ENCODE peak calls at places on chromosomes 2 and 18, in nine cellular contexts. One of them, this sample, is unnamed.

GRCh38 chr2:241041557-241042158 is 43.2 kb downstream of the SNED1 start:
- DNase-seq in amniotic stem cell: no peak
- DNase-seq in mammary epithelial cell: no peak
- DNase-seq in central memory CD4-positive, alpha-beta T cell: peak
- DNase-seq in hepatocyte: no peak
- DNase-seq in NCI-H510A treated with DMSO at 0.1 percent for 48 hours: no peak
- DNase-seq in globus pallidus: no peak
- DNase-seq in Daoy: no peak
- DNase-seq in activated effector memory CD4-positive, alpha-beta T cell treated with anti-CD3 and anti-CD28 coated beads, Interleukin-2, amount 50 U/mL, for 16 hours: no peak
- DNase-seq in this sample: peak

GRCh38 chr2:43100883-43101662 is 125.3 kb downstream of the ZFP36L2 start:
- DNase-seq in amniotic stem cell: no peak
- DNase-seq in central memory CD4-positive, alpha-beta T cell: no peak
- DNase-seq in mammary epithelial cell: peak
- DNase-seq in NCI-H510A treated with DMSO at 0.1 percent for 48 hours: no peak
- DNase-seq in activated effector memory CD4-positive, alpha-beta T cell treated with anti-CD3 and anti-CD28 coated beads, Interleukin-2, amount 50 U/mL, for 16 hours: no peak
- DNase-seq in Daoy: no peak
- DNase-seq in globus pallidus: peak
- DNase-seq in hepatocyte: peak
- DNase-seq in this sample: no peak

GRCh38 chr2:21356076-21356856 is 232.5 kb downstream of the TDRD15 start:
- DNase-seq in mammary epithelial cell: no peak
- DNase-seq in globus pallidus: no peak
- DNase-seq in NCI-H510A treated with DMSO at 0.1 percent for 48 hours: no peak
- DNase-seq in amniotic stem cell: no peak
- DNase-seq in hepatocyte: no peak
- DNase-seq in central memory CD4-positive, alpha-beta T cell: no peak
- DNase-seq in activated effector memory CD4-positive, alpha-beta T cell treated with anti-CD3 and anti-CD28 coated beads, Interleukin-2, amount 50 U/mL, for 16 hours: no peak
- DNase-seq in Daoy: no peak
- DNase-seq in this sample: no peak

GRCh38 chr2:207928079-207928478 is 97.2 kb downstream of the PLEKHM3 start:
- DNase-seq in globus pallidus: peak
- DNase-seq in NCI-H510A treated with DMSO at 0.1 percent for 48 hours: no peak
- DNase-seq in mammary epithelial cell: peak
- DNase-seq in amniotic stem cell: no peak
- DNase-seq in Daoy: no peak
- DNase-seq in activated effector memory CD4-positive, alpha-beta T cell treated with anti-CD3 and anti-CD28 coated beads, Interleukin-2, amount 50 U/mL, for 16 hours: no peak
- DNase-seq in hepatocyte: no peak
- DNase-seq in central memory CD4-positive, alpha-beta T cell: no peak
- DNase-seq in this sample: no peak

GRCh38 chr2:157874278-157874825 is 1.8 kb downstream of the ACVR1 start:
- DNase-seq in amniotic stem cell: no peak
- DNase-seq in globus pallidus: no peak
- DNase-seq in NCI-H510A treated with DMSO at 0.1 percent for 48 hours: no peak
- DNase-seq in activated effector memory CD4-positive, alpha-beta T cell treated with anti-CD3 and anti-CD28 coated beads, Interleukin-2, amount 50 U/mL, for 16 hours: no peak
- DNase-seq in mammary epithelial cell: no peak
- DNase-seq in central memory CD4-positive, alpha-beta T cell: no peak
- DNase-seq in hepatocyte: no peak
- DNase-seq in Daoy: no peak
- DNase-seq in this sample: no peak

GRCh38 chr18:56723706-56724105 is 72.5 kb downstream of the WDR7 start:
- DNase-seq in amniotic stem cell: no peak
- DNase-seq in hepatocyte: no peak
- DNase-seq in mammary epithelial cell: no peak
- DNase-seq in activated effector memory CD4-positive, alpha-beta T cell treated with anti-CD3 and anti-CD28 coated beads, Interleukin-2, amount 50 U/mL, for 16 hours: no peak
- DNase-seq in globus pallidus: no peak
- DNase-seq in central memory CD4-positive, alpha-beta T cell: no peak
- DNase-seq in NCI-H510A treated with DMSO at 0.1 percent for 48 hours: no peak
- DNase-seq in Daoy: no peak
- DNase-seq in this sample: no peak

GRCh38 chr2:118813601-118814000 is 33.8 kb downstream of the EN1 start:
- DNase-seq in NCI-H510A treated with DMSO at 0.1 percent for 48 hours: no peak
- DNase-seq in central memory CD4-positive, alpha-beta T cell: no peak
- DNase-seq in Daoy: no peak
- DNase-seq in globus pallidus: no peak
- DNase-seq in amniotic stem cell: no peak
- DNase-seq in mammary epithelial cell: no peak
- DNase-seq in activated effector memory CD4-positive, alpha-beta T cell treated with anti-CD3 and anti-CD28 coated beads, Interleukin-2, amount 50 U/mL, for 16 hours: no peak
- DNase-seq in hepatocyte: no peak
- DNase-seq in this sample: no peak

GRCh38 chr18:2337552-2338141 is 233.7 kb downstream of the METTL4 start:
- DNase-seq in mammary epithelial cell: peak
- DNase-seq in activated effector memory CD4-positive, alpha-beta T cell treated with anti-CD3 and anti-CD28 coated beads, Interleukin-2, amount 50 U/mL, for 16 hours: peak
- DNase-seq in amniotic stem cell: no peak
- DNase-seq in globus pallidus: no peak
- DNase-seq in central memory CD4-positive, alpha-beta T cell: peak
- DNase-seq in NCI-H510A treated with DMSO at 0.1 percent for 48 hours: no peak
- DNase-seq in Daoy: peak
- DNase-seq in hepatocyte: no peak
- DNase-seq in this sample: peak

GRCh38 chr2:119029297-119029696 is 87.3 kb downstream of the MARCO start:
- DNase-seq in mammary epithelial cell: no peak
- DNase-seq in amniotic stem cell: no peak
- DNase-seq in central memory CD4-positive, alpha-beta T cell: no peak
- DNase-seq in globus pallidus: no peak
- DNase-seq in NCI-H510A treated with DMSO at 0.1 percent for 48 hours: no peak
- DNase-seq in Daoy: no peak
- DNase-seq in hepatocyte: no peak
- DNase-seq in activated effector memory CD4-positive, alpha-beta T cell treated with anti-CD3 and anti-CD28 coated beads, Interleukin-2, amount 50 U/mL, for 16 hours: no peak
- DNase-seq in this sample: no peak

GRCh38 chr18:51135361-51135760 is 62.1 kb downstream of the MEX3C start:
- DNase-seq in Daoy: peak
- DNase-seq in amniotic stem cell: no peak
- DNase-seq in hepatocyte: no peak
- DNase-seq in central memory CD4-positive, alpha-beta T cell: no peak
- DNase-seq in NCI-H510A treated with DMSO at 0.1 percent for 48 hours: no peak
- DNase-seq in globus pallidus: no peak
- DNase-seq in activated effector memory CD4-positive, alpha-beta T cell treated with anti-CD3 and anti-CD28 coated beads, Interleukin-2, amount 50 U/mL, for 16 hours: no peak
- DNase-seq in mammary epithelial cell: peak
- DNase-seq in this sample: no peak

GRCh38 chr2:66456183-66457041 is 21.5 kb downstream of the MEIS1 start:
- DNase-seq in NCI-H510A treated with DMSO at 0.1 percent for 48 hours: no peak
- DNase-seq in globus pallidus: no peak
- DNase-seq in Daoy: no peak
- DNase-seq in mammary epithelial cell: no peak
- DNase-seq in central memory CD4-positive, alpha-beta T cell: no peak
- DNase-seq in hepatocyte: no peak
- DNase-seq in activated effector memory CD4-positive, alpha-beta T cell treated with anti-CD3 and anti-CD28 coated beads, Interleukin-2, amount 50 U/mL, for 16 hours: no peak
- DNase-seq in amniotic stem cell: no peak
- DNase-seq in this sample: no peak

GRCh38 chr2:76406134-76406855 is 695.6 kb upstream of the GCFC2 start:
- DNase-seq in NCI-H510A treated with DMSO at 0.1 percent for 48 hours: no peak
- DNase-seq in globus pallidus: no peak
- DNase-seq in activated effector memory CD4-positive, alpha-beta T cell treated with anti-CD3 and anti-CD28 coated beads, Interleukin-2, amount 50 U/mL, for 16 hours: no peak
- DNase-seq in amniotic stem cell: no peak
- DNase-seq in hepatocyte: no peak
- DNase-seq in central memory CD4-positive, alpha-beta T cell: no peak
- DNase-seq in Daoy: no peak
- DNase-seq in mammary epithelial cell: no peak
- DNase-seq in this sample: no peak

GRCh38 chr2:101435011-101435862 is 39.7 kb downstream of the RFX8 start:
- DNase-seq in Daoy: peak
- DNase-seq in globus pallidus: no peak
- DNase-seq in hepatocyte: peak
- DNase-seq in amniotic stem cell: no peak
- DNase-seq in NCI-H510A treated with DMSO at 0.1 percent for 48 hours: no peak
- DNase-seq in activated effector memory CD4-positive, alpha-beta T cell treated with anti-CD3 and anti-CD28 coated beads, Interleukin-2, amount 50 U/mL, for 16 hours: no peak
- DNase-seq in central memory CD4-positive, alpha-beta T cell: no peak
- DNase-seq in mammary epithelial cell: no peak
- DNase-seq in this sample: no peak

GRCh38 chr2:110134025-110134424 is 18.4 kb upstream of the MALL start:
- DNase-seq in central memory CD4-positive, alpha-beta T cell: no peak
- DNase-seq in hepatocyte: no peak
- DNase-seq in globus pallidus: no peak
- DNase-seq in amniotic stem cell: no peak
- DNase-seq in Daoy: no peak
- DNase-seq in mammary epithelial cell: no peak
- DNase-seq in activated effector memory CD4-positive, alpha-beta T cell treated with anti-CD3 and anti-CD28 coated beads, Interleukin-2, amount 50 U/mL, for 16 hours: no peak
- DNase-seq in NCI-H510A treated with DMSO at 0.1 percent for 48 hours: no peak
- DNase-seq in this sample: no peak

GRCh38 chr2:72932805-72933204 is 15.5 kb downstream of the EMX1 start:
- DNase-seq in activated effector memory CD4-positive, alpha-beta T cell treated with anti-CD3 and anti-CD28 coated beads, Interleukin-2, amount 50 U/mL, for 16 hours: no peak
- DNase-seq in globus pallidus: no peak
- DNase-seq in hepatocyte: no peak
- DNase-seq in mammary epithelial cell: no peak
- DNase-seq in Daoy: no peak
- DNase-seq in central memory CD4-positive, alpha-beta T cell: no peak
- DNase-seq in amniotic stem cell: no peak
- DNase-seq in NCI-H510A treated with DMSO at 0.1 percent for 48 hours: no peak
- DNase-seq in this sample: no peak

GRCh38 chr2:172021955-172022354 is 22.2 kb downstream of the METAP1D start:
- DNase-seq in activated effector memory CD4-positive, alpha-beta T cell treated with anti-CD3 and anti-CD28 coated beads, Interleukin-2, amount 50 U/mL, for 16 hours: no peak
- DNase-seq in NCI-H510A treated with DMSO at 0.1 percent for 48 hours: no peak
- DNase-seq in globus pallidus: no peak
- DNase-seq in central memory CD4-positive, alpha-beta T cell: no peak
- DNase-seq in Daoy: peak
- DNase-seq in mammary epithelial cell: no peak
- DNase-seq in amniotic stem cell: no peak
- DNase-seq in hepatocyte: no peak
- DNase-seq in this sample: no peak

GRCh38 chr2:98560256-98560771 is 48.0 kb downstream of the COA5 start:
- DNase-seq in Daoy: peak
- DNase-seq in activated effector memory CD4-positive, alpha-beta T cell treated with anti-CD3 and anti-CD28 coated beads, Interleukin-2, amount 50 U/mL, for 16 hours: peak
- DNase-seq in globus pallidus: no peak
- DNase-seq in amniotic stem cell: peak
- DNase-seq in mammary epithelial cell: peak
- DNase-seq in NCI-H510A treated with DMSO at 0.1 percent for 48 hours: no peak
- DNase-seq in hepatocyte: peak
- DNase-seq in central memory CD4-positive, alpha-beta T cell: no peak
- DNase-seq in this sample: no peak

GRCh38 chr18:6921571-6921970 is 192.1 kb downstream of the ARHGAP28 start:
- DNase-seq in hepatocyte: no peak
- DNase-seq in NCI-H510A treated with DMSO at 0.1 percent for 48 hours: no peak
- DNase-seq in central memory CD4-positive, alpha-beta T cell: no peak
- DNase-seq in amniotic stem cell: no peak
- DNase-seq in Daoy: no peak
- DNase-seq in activated effector memory CD4-positive, alpha-beta T cell treated with anti-CD3 and anti-CD28 coated beads, Interleukin-2, amount 50 U/mL, for 16 hours: no peak
- DNase-seq in mammary epithelial cell: no peak
- DNase-seq in globus pallidus: no peak
- DNase-seq in this sample: no peak

GRCh38 chr2:120953066-120953760 is 217.5 kb downstream of the GLI2 start:
- DNase-seq in globus pallidus: no peak
- DNase-seq in mammary epithelial cell: no peak
- DNase-seq in hepatocyte: no peak
- DNase-seq in Daoy: no peak
- DNase-seq in activated effector memory CD4-positive, alpha-beta T cell treated with anti-CD3 and anti-CD28 coated beads, Interleukin-2, amount 50 U/mL, for 16 hours: no peak
- DNase-seq in amniotic stem cell: no peak
- DNase-seq in central memory CD4-positive, alpha-beta T cell: no peak
- DNase-seq in NCI-H510A treated with DMSO at 0.1 percent for 48 hours: no peak
- DNase-seq in this sample: no peak

GRCh38 chr18:49584431-49584830 is 22.6 kb downstream of the LIPG start:
- DNase-seq in activated effector memory CD4-positive, alpha-beta T cell treated with anti-CD3 and anti-CD28 coated beads, Interleukin-2, amount 50 U/mL, for 16 hours: no peak
- DNase-seq in Daoy: peak
- DNase-seq in globus pallidus: no peak
- DNase-seq in NCI-H510A treated with DMSO at 0.1 percent for 48 hours: no peak
- DNase-seq in amniotic stem cell: no peak
- DNase-seq in hepatocyte: no peak
- DNase-seq in mammary epithelial cell: no peak
- DNase-seq in central memory CD4-positive, alpha-beta T cell: no peak
- DNase-seq in this sample: no peak

GRCh38 chr2:10482460-10482859 is 34.3 kb upstream of the ODC1 start:
- DNase-seq in amniotic stem cell: no peak
- DNase-seq in Daoy: no peak
- DNase-seq in NCI-H510A treated with DMSO at 0.1 percent for 48 hours: no peak
- DNase-seq in activated effector memory CD4-positive, alpha-beta T cell treated with anti-CD3 and anti-CD28 coated beads, Interleukin-2, amount 50 U/mL, for 16 hours: peak
- DNase-seq in globus pallidus: no peak
- DNase-seq in hepatocyte: peak
- DNase-seq in mammary epithelial cell: no peak
- DNase-seq in central memory CD4-positive, alpha-beta T cell: no peak
- DNase-seq in this sample: no peak

GRCh38 chr18:52570975-52571374 is 231.0 kb downstream of the DCC start:
- DNase-seq in Daoy: no peak
- DNase-seq in mammary epithelial cell: no peak
- DNase-seq in NCI-H510A treated with DMSO at 0.1 percent for 48 hours: no peak
- DNase-seq in hepatocyte: no peak
- DNase-seq in amniotic stem cell: no peak
- DNase-seq in activated effector memory CD4-positive, alpha-beta T cell treated with anti-CD3 and anti-CD28 coated beads, Interleukin-2, amount 50 U/mL, for 16 hours: no peak
- DNase-seq in globus pallidus: no peak
- DNase-seq in central memory CD4-positive, alpha-beta T cell: no peak
- DNase-seq in this sample: no peak

GRCh38 chr18:26480897-26481795 is 67.2 kb downstream of the KCTD1 start:
- DNase-seq in Daoy: peak
- DNase-seq in globus pallidus: no peak
- DNase-seq in amniotic stem cell: peak
- DNase-seq in NCI-H510A treated with DMSO at 0.1 percent for 48 hours: no peak
- DNase-seq in central memory CD4-positive, alpha-beta T cell: no peak
- DNase-seq in activated effector memory CD4-positive, alpha-beta T cell treated with anti-CD3 and anti-CD28 coated beads, Interleukin-2, amount 50 U/mL, for 16 hours: no peak
- DNase-seq in hepatocyte: peak
- DNase-seq in mammary epithelial cell: peak
- DNase-seq in this sample: no peak

This sample was measured in memory B cell.